ENCODE peak calls at places on chromosomes 5 and 9, in seven cellular contexts. D, Q, U, K, O, P and J are unnamed samples.

GRCh38 chr9:37559855-37560592 is 16.2 kb downstream of the FBXO10 start:
- DNase-seq in P (no peak), Q (no peak), O (no peak), D (no peak), K (no peak), U (no peak), J (no peak)

GRCh38 chr9:86827893-86828292 is 119.4 kb downstream of the GAS1 start:
- DNase-seq in Q (no peak), K (no peak), O (no peak), P (no peak), U (no peak), D (no peak), J (no peak)

GRCh38 chr5:35813456-35813855 is 43.2 kb upstream of the IL7R start:
- DNase-seq in Q (no peak), P (no peak), U (no peak), O (no peak), K (no peak), D (no peak), J (no peak)

GRCh38 chr9:14062449-14063187 is 251.3 kb downstream of the NFIB start:
- DNase-seq in D (no peak), Q (no peak), O (peak; percentile 96), U (no peak), K (no peak), P (peak; percentile 19), J (peak; percentile 66)

GRCh38 chr9:78857371-78858225 is 560.7 kb downstream of the PSAT1 start:
- DNase-seq in D (no peak), U (no peak), P (no peak), K (no peak), O (no peak), Q (no peak), J (no peak)

GRCh38 chr9:136546697-136547481 is 1.0 kb upstream of the NOTCH1 start:
- DNase-seq in D (peak; percentile 82), O (no peak), Q (peak; percentile 77), U (peak; percentile 75), P (peak; percentile 58), K (peak; percentile 45), J (no peak)

GRCh38 chr5:129361441-129362025 is 98.6 kb upstream of the ADAMTS19 start:
- DNase-seq in O (no peak), K (peak; percentile 9), U (peak; percentile 21), P (peak; percentile 9), Q (no peak), D (no peak), J (no peak)

GRCh38 chr9:92094655-92095054 is 20.6 kb downstream of the SPTLC1 start:
- DNase-seq in P (no peak), U (no peak), K (no peak), D (no peak), O (no peak), Q (peak; percentile 71), J (no peak)

GRCh38 chr5:61245486-61245885 is 83.2 kb upstream of the SMIM15 start:
- DNase-seq in K (no peak), D (no peak), P (no peak), O (peak; percentile 9), U (no peak), Q (no peak), J (no peak)

GRCh38 chr5:59786271-59786805 is 107.2 kb downstream of the PDE4D start:
- DNase-seq in K (no peak), O (no peak), Q (no peak), P (peak; percentile 65), D (no peak), U (no peak), J (no peak)

GRCh38 chr9:99221266-99221622 is 498 bp downstream of the ALG2 start:
- DNase-seq in U (peak; percentile 35), O (no peak), Q (no peak), P (no peak), D (no peak), K (no peak), J (no peak)

GRCh38 chr5:80216753-80217596 is 38.9 kb downstream of the SERINC5 start:
- DNase-seq in D (peak; percentile 90), Q (peak; percentile 52), U (no peak), O (no peak), K (peak; percentile 88), P (peak; percentile 41), J (peak; percentile 63)

GRCh38 chr5:170076211-170076610 is 29.5 kb upstream of the FOXI1 start:
- DNase-seq in K (no peak), D (no peak), O (no peak), Q (no peak), U (no peak), P (no peak), J (no peak)

GRCh38 chr9:121187681-121188305 is 13.9 kb downstream of the RAB14 start:
- DNase-seq in U (no peak), K (no peak), O (no peak), P (no peak), D (no peak), Q (no peak), J (no peak)

GRCh38 chr9:115035872-115036612 is 81.9 kb downstream of the TNC start:
- DNase-seq in D (no peak), Q (peak; percentile 71), K (peak; percentile 74), P (peak; percentile 63), U (no peak), O (no peak), J (no peak)

GRCh38 chr9:127130661-127131538 is 8.5 kb upstream of the ANGPTL2 start:
- DNase-seq in D (peak; percentile 70), Q (no peak), P (peak; percentile 86), U (no peak), K (peak; percentile 90), O (peak; percentile 30), J (no peak)

GRCh38 chr5:117486879-117487391 is 912.3 kb upstream of the SEMA6A start:
- DNase-seq in P (no peak), U (no peak), O (peak; percentile 27), Q (no peak), D (no peak), K (no peak), J (no peak)

GRCh38 chr9:77834898-77835505 is 186.9 kb upstream of the GNA14 start:
- DNase-seq in D (no peak), P (no peak), U (no peak), O (no peak), Q (no peak), K (no peak), J (no peak)

GRCh38 chr9:33233659-33234335 is 6.2 kb upstream of the SPINK4 start:
- DNase-seq in D (no peak), K (no peak), U (peak; percentile 100), P (peak; percentile 45), O (peak; percentile 74), Q (peak; percentile 32), J (no peak)

GRCh38 chr5:138230981-138231589 is 18.0 kb upstream of the CDC23 start:
- DNase-seq in U (peak; percentile 15), P (no peak), K (no peak), O (no peak), D (no peak), Q (no peak), J (peak; percentile 2)

GRCh38 chr9:114880276-114880891 is 50.0 kb downstream of the TNFSF8 start:
- DNase-seq in D (no peak), Q (no peak), O (no peak), P (no peak), U (no peak), K (no peak), J (no peak)

GRCh38 chr5:88745093-88745696 is 137.8 kb downstream of the MEF2C start:
- DNase-seq in U (no peak), P (no peak), Q (no peak), K (no peak), O (no peak), D (no peak), J (no peak)

GRCh38 chr5:133119233-133119711 is 67.5 kb downstream of the HSPA4 start:
- DNase-seq in Q (no peak), D (no peak), O (no peak), K (no peak), U (no peak), P (no peak), J (no peak)

GRCh38 chr5:62306494-62307363 is 723 bp downstream of the KIF2A start:
- DNase-seq in D (no peak), Q (peak; percentile 80), U (peak; percentile 40), K (peak; percentile 31), P (peak; percentile 56), O (no peak), J (no peak)

GRCh38 chr5:41716382-41716781 is 153.8 kb downstream of the OXCT1 start:
- DNase-seq in P (no peak), Q (no peak), D (no peak), U (no peak), K (no peak), O (no peak), J (no peak)

GRCh38 chr5:167710444-167711025 is 580.9 kb upstream of the WWC1 start:
- DNase-seq in U (no peak), K (no peak), Q (no peak), O (no peak), D (no peak), P (peak; percentile 20), J (no peak)